ENCODE peak calls at places on chromosome 21, in seven cellular contexts. Q is neural crest cell, Z is uterus, U is testis, J is epithelial cell of proximal tubule, M is cardiac fibroblast, P is dorsolateral prefrontal cortex. Y is an unnamed sample.

GRCh38 chr21:34807881-34808568 is 139.2 kb downstream of the CLIC6 start:
- DNase-seq in Q (no peak), J (peak; percentile 94), P (no peak), U (no peak), M (peak; percentile 98), Z (peak; percentile 37), Y (no peak)

GRCh38 chr21:33543505-33544129 is 779 bp downstream of the SON start:
- DNase-seq in J (no peak), Q (peak; percentile 72), U (no peak), Z (peak; percentile 71), P (no peak), M (no peak), Y (peak; percentile 75)

GRCh38 chr21:25568230-25568629 is 39.1 kb downstream of the MRPL39 start:
- DNase-seq in P (no peak), Z (no peak), M (peak; percentile 76), U (peak; percentile 54), Q (no peak), J (no peak), Y (no peak)

GRCh38 chr21:44907966-44908364 is 12.7 kb downstream of the ITGB2 start:
- DNase-seq in U (no peak), Q (no peak), M (peak; percentile 41), J (no peak), P (no peak), Z (no peak), Y (no peak)

GRCh38 chr21:41361053-41361785 is 608 bp upstream of the MX2 start:
- DNase-seq in J (no peak), Z (no peak), M (no peak), U (no peak), Q (no peak), P (no peak), Y (peak; percentile 31)

GRCh38 chr21:32884062-32884461 is 112.5 kb upstream of the PAXBP1 start:
- DNase-seq in M (no peak), U (no peak), J (no peak), Q (no peak), Z (no peak), P (no peak), Y (no peak)

GRCh38 chr21:31117046-31117916 is 79.0 kb upstream of the KRTAP19-8 start:
- DNase-seq in U (no peak), P (no peak), J (peak; percentile 43), M (peak; percentile 81), Q (no peak), Z (no peak), Y (no peak)

GRCh38 chr21:41068411-41069304 is 99.3 kb upstream of the BACE2 start:
- DNase-seq in P (peak; percentile 88), Z (peak; percentile 50), J (no peak), M (peak; percentile 63), Q (peak; percentile 91), U (peak; percentile 93), Y (peak; percentile 88)

GRCh38 chr21:44027607-44028286 is 15.6 kb downstream of the TRAPPC10 start:
- DNase-seq in Z (no peak), J (no peak), M (no peak), U (no peak), P (no peak), Q (no peak), Y (no peak)

GRCh38 chr21:42833439-42833815 is 45.9 kb downstream of the WDR4 start:
- DNase-seq in M (no peak), J (no peak), Z (no peak), Q (no peak), U (no peak), P (peak; percentile 47), Y (peak; percentile 31)

GRCh38 chr21:34553199-34553952 is 41.4 kb upstream of the KCNE1 start:
- DNase-seq in U (no peak), P (no peak), J (no peak), Q (no peak), Z (no peak), M (peak; percentile 74), Y (no peak)

GRCh38 chr21:20013851-20014250 is 984.4 kb upstream of the NCAM2 start:
- DNase-seq in P (no peak), M (no peak), Z (no peak), U (no peak), Q (no peak), J (no peak), Y (no peak)

GRCh38 chr21:33816148-33816547 is 99.5 kb downstream of the ATP5PO start:
- DNase-seq in J (no peak), U (no peak), P (no peak), Q (no peak), Z (no peak), M (no peak), Y (no peak)

GRCh38 chr21:34100789-34101188 is 27.4 kb downstream of the MRPS6 start:
- DNase-seq in J (no peak), P (no peak), Q (no peak), M (peak; percentile 20), U (no peak), Z (no peak), Y (no peak)

GRCh38 chr21:14989359-14989758 is 75.4 kb downstream of the NRIP1 start:
- DNase-seq in U (no peak), M (peak; percentile 50), P (peak; percentile 42), J (no peak), Q (no peak), Z (no peak), Y (no peak)

GRCh38 chr21:37845535-37845934 is 70.7 kb downstream of the KCNJ6 start:
- DNase-seq in P (no peak), M (no peak), U (no peak), Q (no peak), J (no peak), Z (no peak), Y (no peak)

GRCh38 chr21:34960672-34961071 is 88.4 kb downstream of the RUNX1 start:
- DNase-seq in U (no peak), M (no peak), P (no peak), Q (no peak), J (no peak), Z (no peak), Y (no peak)

GRCh38 chr21:45100866-45101265 is 26.5 kb downstream of the ADARB1 start:
- DNase-seq in Q (no peak), Z (no peak), U (no peak), P (no peak), J (no peak), M (no peak), Y (no peak)

GRCh38 chr21:26883768-26884167 is 38.6 kb upstream of the ADAMTS1 start:
- DNase-seq in Q (no peak), M (peak; percentile 46), Z (no peak), U (no peak), J (no peak), P (no peak), Y (no peak)

GRCh38 chr21:31866077-31866511 is 6.7 kb upstream of the HUNK start:
- DNase-seq in P (peak; percentile 93), Q (peak; percentile 92), Z (peak; percentile 82), J (no peak), U (peak; percentile 95), M (peak; percentile 62), Y (peak; percentile 91)

GRCh38 chr21:14773777-14774345 is 227.7 kb upstream of the SAMSN1 start:
- DNase-seq in Z (peak; percentile 19), P (peak; percentile 17), M (peak; percentile 76), J (peak; percentile 1), U (peak; percentile 75), Q (peak; percentile 3), Y (peak; percentile 42)

GRCh38 chr21:31667141-31667540 is 7.6 kb downstream of the SOD1 start:
- DNase-seq in M (no peak), P (no peak), Q (no peak), Z (no peak), J (no peak), U (no peak), Y (no peak)

GRCh38 chr21:14259669-14260458 is 43.9 kb downstream of the RBM11 start:
- DNase-seq in Z (no peak), U (no peak), P (no peak), M (peak; percentile 76), Q (no peak), J (peak; percentile 10), Y (no peak)

GRCh38 chr21:41133896-41134522 is 34.0 kb upstream of the BACE2 start:
- DNase-seq in P (no peak), M (peak; percentile 60), U (peak; percentile 30), Q (no peak), J (no peak), Z (no peak), Y (no peak)

GRCh38 chr21:32346951-32347350 is 45.9 kb downstream of the URB1 start:
- DNase-seq in U (no peak), J (no peak), M (no peak), P (no peak), Q (no peak), Z (no peak), Y (no peak)

GRCh38 chr21:21039624-21040023 is 41.4 kb downstream of the NCAM2 start:
- DNase-seq in J (no peak), P (no peak), U (no peak), M (no peak), Z (no peak), Q (no peak), Y (no peak)

GRCh38 chr21:8991968-8992621 is 1529.3 kb upstream of the TPTE start:
- DNase-seq in P (no peak), Q (no peak), U (no peak), J (no peak), Z (no peak), M (peak; percentile 29), Y (no peak)

GRCh38 chr21:39377444-39378050 is 28.7 kb upstream of the HMGN1 start:
- DNase-seq in Q (no peak), U (no peak), P (no peak), J (no peak), M (peak; percentile 70), Z (no peak), Y (no peak)
- TF ChIP-seq CTCF in Q (no peak), U (no peak), P (no peak), J (no peak), M (peak; percentile 20), Z (no peak), Y (no peak)

GRCh38 chr21:7933923-7934322 is 2587.5 kb upstream of the TPTE start:
- DNase-seq in U (no peak), M (no peak), P (no peak), J (no peak), Q (no peak), Z (no peak), Y (no peak)
- TF ChIP-seq CTCF in U (no peak), M (no peak), P (no peak), J (no peak), Q (no peak), Z (no peak), Y (no peak)

GRCh38 chr21:28337319-28337718 is 655.4 kb downstream of the LTN1 start:
- DNase-seq in J (no peak), P (no peak), Q (no peak), Z (no peak), M (peak; percentile 82), U (no peak), Y (no peak)
- TF ChIP-seq CTCF in J (peak; percentile 56), P (peak; percentile 51), Q (peak; percentile 61), Z (peak; percentile 27), M (peak; percentile 44), U (peak; percentile 25), Y (no peak)

DNA sequence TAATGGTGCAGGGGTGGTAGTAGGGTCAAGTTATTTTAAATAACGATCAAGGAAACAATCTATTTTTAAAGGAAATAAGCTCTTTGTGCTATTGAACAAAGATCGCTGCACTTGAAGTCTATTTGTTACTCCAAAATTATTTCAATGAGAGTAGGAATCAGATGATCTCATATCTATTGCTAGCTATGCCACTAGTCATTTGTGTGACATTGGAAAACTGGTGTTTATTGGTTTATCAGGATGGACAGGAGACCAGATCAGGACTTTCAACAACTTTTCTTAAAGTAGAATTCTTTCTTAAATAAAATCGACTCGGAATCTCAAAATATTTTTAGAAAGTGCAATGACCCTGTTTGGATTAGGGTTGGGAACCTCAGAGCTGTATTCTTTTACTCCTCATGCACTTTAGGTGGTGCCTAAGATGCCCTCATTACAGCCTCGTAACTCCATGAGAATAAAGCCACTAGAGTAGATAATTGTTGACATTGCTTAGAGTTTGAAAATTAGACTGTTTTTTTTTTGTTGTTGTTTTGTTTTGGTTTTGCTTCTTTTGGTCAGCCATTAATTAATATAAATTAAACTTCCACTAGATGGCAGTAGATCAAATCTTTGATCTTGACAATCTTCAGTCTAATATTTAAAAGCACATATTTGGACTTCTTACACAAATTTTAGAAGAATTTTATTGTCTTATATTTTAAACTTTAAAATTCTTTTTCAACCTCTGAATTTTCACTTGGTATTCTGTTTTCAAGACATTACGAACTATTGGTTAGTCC is 352.4 kb downstream of the USP25 start:
- DNase-seq in P (no peak), Q (no peak), Z (no peak), U (no peak), M (peak; percentile 57), J (no peak), Y (no peak)
- TF ChIP-seq CTCF in P (peak; percentile 66), Q (peak; percentile 74), Z (peak; percentile 40), U (peak; percentile 60), M (no peak), J (peak; percentile 34), Y (peak; percentile 70)

Y was measured in mesothelial cell of epicardium.